ENCODE peak calls at places on chromosomes 11 and 22, in seven cellular contexts. T is omental fat pad, Y is transverse colon, M is Panc1, H is tibial artery, X is prostate gland, S is kidney. K is an unnamed sample.

GRCh38 chr11:115930276-115930675 is 426.1 kb upstream of the CADM1 start:
- DNase-seq in T (no peak), Y (no peak), M (no peak), H (no peak), X (no peak), S (no peak), K (no peak)

GRCh38 chr22:27668828-27669797 is 132.4 kb downstream of the MN1 start:
- DNase-seq in T (no peak), Y (peak; percentile 56), M (no peak), H (peak; percentile 89), X (no peak), S (peak; percentile 79), K (no peak)

GRCh38 chr11:84780689-84781293 is 846.4 kb downstream of the DLG2 start:
- DNase-seq in T (no peak), Y (no peak), M (peak; percentile 5), H (no peak), X (no peak), S (no peak), K (peak; percentile 10)

GRCh38 chr11:71120346-71120963 is 131.9 kb downstream of the SHANK2 start:
- DNase-seq in T (no peak), Y (peak; percentile 42), M (no peak), H (no peak), X (peak; percentile 53), S (peak; percentile 71), K (peak; percentile 19)

GRCh38 chr11:69642549-69642912 is 1.6 kb downstream of the CCND1 start:
- DNase-seq in T (no peak), Y (peak; percentile 59), M (no peak), H (no peak), X (no peak), S (peak; percentile 80), K (no peak)

GRCh38 chr22:17738386-17739128 is 35.7 kb downstream of the BID start:
- DNase-seq in T (no peak), Y (no peak), M (no peak), H (no peak), X (no peak), S (no peak), K (no peak)

GRCh38 chr22:30351226-30351625 is 5.5 kb downstream of the SF3A1 start:
- DNase-seq in T (no peak), Y (no peak), M (no peak), H (no peak), X (no peak), S (no peak), K (no peak)

GRCh38 chr11:119377112-119377901 is 4.2 kb downstream of the USP2 start:
- DNase-seq in T (no peak), Y (no peak), M (no peak), H (peak; percentile 61), X (no peak), S (peak; percentile 70), K (no peak)

GRCh38 chr22:31488988-31489617 is 539 bp downstream of the EIF4ENIF1 start:
- DNase-seq in T (no peak), Y (peak; percentile 39), M (no peak), H (no peak), X (peak; percentile 19), S (peak; percentile 83), K (no peak)

GRCh38 chr22:31489632-31490495 is at the start of gene EIF4ENIF1:
- DNase-seq in T (peak; percentile 55), Y (peak; percentile 89), M (no peak), H (peak; percentile 92), X (peak; percentile 82), S (peak; percentile 95), K (no peak)

GRCh38 chr22:31491218-31491962 is 1.7 kb upstream of the EIF4ENIF1 start:
- DNase-seq in T (no peak), Y (no peak), M (no peak), H (no peak), X (no peak), S (no peak), K (no peak)

GRCh38 chr22:31492151-31492550 is 2.5 kb upstream of the EIF4ENIF1 start:
- DNase-seq in T (no peak), Y (no peak), M (no peak), H (no peak), X (no peak), S (no peak), K (no peak)

DNA sequence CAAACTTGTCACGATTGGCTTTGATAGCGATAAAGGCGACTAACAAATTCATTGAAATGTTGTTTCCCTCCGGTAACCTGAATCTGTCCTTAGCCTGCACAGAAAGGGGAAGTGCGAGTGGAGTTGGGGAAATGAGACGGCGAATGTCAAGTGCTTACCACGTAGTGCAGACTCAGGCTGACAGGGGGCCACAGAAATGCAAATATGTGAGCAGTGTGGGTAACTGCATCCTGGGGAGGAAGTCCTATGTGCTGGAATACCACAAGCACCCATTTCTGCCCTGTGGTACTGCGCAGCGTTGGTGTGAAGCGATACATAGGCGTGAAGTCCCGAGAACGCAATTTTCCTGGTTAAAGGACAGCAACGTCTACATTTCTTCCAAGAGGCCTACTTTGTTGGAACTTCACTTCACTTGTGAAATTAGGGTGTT is 869 bp upstream of the EIF4ENIF1 start:
- DNase-seq in T (no peak), Y (peak; percentile 78), M (no peak), H (peak; percentile 70), X (peak; percentile 28), S (no peak), K (no peak)
- TF ChIP-seq CTCF in T (no peak), Y (peak; percentile 26), M (no peak), H (peak; percentile 6), X (no peak), S (peak; percentile 12), K (no peak)

DNA sequence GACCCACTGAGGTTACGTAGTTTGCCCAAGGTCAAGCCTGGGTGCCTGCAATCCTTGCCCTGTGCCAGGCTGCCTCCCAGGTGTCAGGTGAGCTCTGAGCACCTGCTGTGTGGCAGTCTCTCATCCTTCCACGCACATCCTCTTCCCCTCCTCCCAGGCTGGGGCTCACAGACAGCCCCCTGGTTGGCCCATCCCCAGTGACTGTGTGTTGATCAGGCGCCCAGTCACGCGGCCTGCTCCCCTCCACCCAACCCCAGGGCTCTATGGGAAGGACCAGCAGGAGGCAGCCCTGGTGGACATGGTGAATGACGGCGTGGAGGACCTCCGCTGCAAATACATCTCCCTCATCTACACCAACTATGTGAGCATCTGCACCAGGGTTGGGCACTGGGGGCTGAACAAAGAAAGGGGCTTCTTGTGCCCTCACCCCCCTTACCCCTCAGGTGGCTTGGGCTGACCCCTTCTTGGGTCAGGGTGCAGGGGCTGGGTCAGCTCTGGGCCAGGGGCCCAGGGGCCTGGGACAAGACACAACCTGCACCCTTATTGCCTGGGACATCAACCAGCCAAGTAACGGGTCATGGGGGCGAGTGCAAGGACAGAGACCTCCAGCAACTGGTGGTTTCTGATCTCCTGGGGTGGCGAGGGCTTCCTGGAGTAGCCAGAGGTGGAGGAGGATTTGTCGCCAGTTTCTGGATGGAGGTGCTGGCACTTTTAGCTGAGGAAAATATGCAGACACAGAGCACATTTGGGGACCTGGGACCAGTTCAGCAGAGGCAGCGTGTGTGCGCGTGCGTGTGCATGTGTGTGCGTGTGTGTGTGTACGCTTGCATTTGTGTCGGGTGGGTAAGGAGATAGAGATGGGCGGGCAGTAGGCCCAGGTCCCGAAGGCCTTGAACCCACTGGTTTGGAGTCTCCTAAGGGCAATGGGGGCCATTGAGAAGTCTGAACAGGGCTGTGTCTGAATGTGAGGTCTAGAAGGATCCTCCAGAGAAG is 1.6 kb downstream of the GSTP1 start:
- DNase-seq in T (no peak), Y (no peak), M (no peak), H (no peak), X (no peak), S (peak; percentile 81), K (no peak)
- TF ChIP-seq CTCF in T (no peak), Y (no peak), M (no peak), H (no peak), X (no peak), S (no peak), K (no peak)

DNA sequence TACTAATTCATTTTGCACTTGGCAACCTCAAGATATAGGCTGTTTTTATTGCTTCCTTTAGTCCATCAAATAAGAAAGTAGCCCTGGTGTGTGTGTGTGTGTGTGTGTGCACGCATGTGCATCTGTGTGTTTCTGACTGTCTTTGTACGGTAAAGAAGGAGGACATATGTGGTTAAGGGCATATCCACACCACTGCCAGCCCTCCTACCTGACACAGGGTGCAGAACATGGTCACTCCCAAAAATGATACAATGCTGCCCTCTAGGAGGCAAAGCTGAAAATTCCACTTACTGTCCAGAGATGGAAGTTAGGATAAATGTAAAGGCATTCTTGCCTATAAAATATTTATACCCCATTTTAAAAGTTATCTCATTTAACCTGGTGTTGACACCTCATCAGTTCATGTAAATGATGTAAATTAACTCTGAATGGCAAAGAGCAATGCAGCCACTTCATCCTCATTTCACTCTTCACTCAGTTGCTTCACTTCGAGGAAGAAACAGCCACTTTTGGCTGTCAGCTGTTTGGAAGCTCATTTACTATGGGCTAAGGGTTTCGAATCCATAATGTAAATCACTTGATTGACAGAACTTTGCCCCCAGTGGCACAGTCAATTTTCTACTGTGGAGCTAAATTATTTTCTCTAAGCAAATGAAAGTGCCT is 83.1 kb upstream of the MTNR1B start:
- DNase-seq in T (no peak), Y (peak; percentile 37), M (peak; percentile 42), H (no peak), X (peak; percentile 67), S (no peak), K (peak; percentile 12)
- TF ChIP-seq CTCF in T (no peak), Y (peak; percentile 69), M (peak; percentile 75), H (peak; percentile 69), X (peak; percentile 22), S (peak; percentile 76), K (peak; percentile 80)

GRCh38 chr11:46492540-46492939 is 101.0 kb upstream of the CHRM4 start:
- DNase-seq in T (no peak), Y (peak; percentile 74), M (no peak), H (no peak), X (no peak), S (no peak), K (no peak)

GRCh38 chr11:46491661-46492331 is 100.2 kb upstream of the CHRM4 start:
- DNase-seq in T (no peak), Y (no peak), M (no peak), H (no peak), X (no peak), S (no peak), K (no peak)

GRCh38 chr11:46490576-46491100 is 99.1 kb upstream of the CHRM4 start:
- DNase-seq in T (no peak), Y (no peak), M (no peak), H (no peak), X (no peak), S (no peak), K (no peak)

GRCh38 chr11:46493786-46494185 is 100.0 kb downstream of the AMBRA1 start:
- DNase-seq in T (no peak), Y (no peak), M (no peak), H (no peak), X (no peak), S (no peak), K (no peak)

DNA sequence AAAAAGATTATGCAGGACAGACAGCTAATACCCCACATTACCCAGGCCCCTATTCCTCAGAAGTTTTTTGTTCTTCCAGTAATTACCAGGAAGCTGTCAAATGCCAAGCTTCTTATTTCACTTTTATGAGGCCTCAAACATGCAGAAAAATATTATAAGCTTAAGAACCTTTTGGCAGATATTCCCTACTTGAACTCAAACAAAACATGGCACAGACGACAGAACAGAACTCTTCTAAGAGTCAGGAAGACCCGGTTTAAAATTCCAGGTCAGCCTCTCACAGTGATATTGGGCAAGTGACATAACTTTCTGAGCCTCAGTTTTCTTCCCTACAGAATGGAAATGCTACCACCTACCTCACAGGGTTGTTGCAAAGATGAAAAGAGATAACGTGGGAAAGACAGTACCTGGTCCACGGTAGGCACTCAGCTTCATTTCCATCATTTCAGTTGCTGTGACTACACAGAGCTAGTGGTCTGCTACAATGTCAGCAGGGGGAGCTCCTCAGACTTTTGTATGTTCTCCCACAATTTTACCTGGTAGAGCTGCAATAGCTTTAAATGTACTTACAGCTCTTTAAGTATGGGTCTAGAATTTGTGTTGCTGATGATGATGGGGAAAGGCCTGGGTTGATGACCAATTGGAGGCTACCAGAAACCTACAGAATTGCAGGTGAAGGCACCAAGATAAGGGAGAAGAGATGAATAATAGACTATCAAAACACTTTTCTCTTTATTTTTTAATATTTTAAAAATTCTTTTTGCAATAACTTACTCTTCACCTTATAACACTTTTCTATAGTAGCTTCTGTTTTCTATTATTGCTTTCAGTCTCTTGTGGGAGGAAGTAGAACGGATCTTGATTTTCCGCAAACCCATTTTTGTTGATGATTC is 98.3 kb upstream of the CHRM4 start:
- DNase-seq in T (no peak), Y (peak; percentile 19), M (peak; percentile 10), H (no peak), X (no peak), S (no peak), K (no peak)
- TF ChIP-seq CTCF in T (no peak), Y (peak; percentile 38), M (peak; percentile 82), H (peak; percentile 33), X (no peak), S (peak; percentile 39), K (peak; percentile 71)

K was measured in epithelial cell of proximal tubule.